ENCODE peak calls at places on chromosomes 1 and 21, in four cellular contexts. One of them, this sample, is unnamed.

GRCh38 chr1:231558711-231559205 is 30.3 kb downstream of the TSNAX start:
- DNase-seq in neuronal stem cell: no peak
- DNase-seq in AG04450: no peak
- DNase-seq in dorsolateral prefrontal cortex: no peak
- DNase-seq in this sample: no peak

GRCh38 chr1:221824025-221824424 is 82.1 kb upstream of the DUSP10 start:
- DNase-seq in neuronal stem cell: no peak
- DNase-seq in AG04450: no peak
- DNase-seq in dorsolateral prefrontal cortex: no peak
- DNase-seq in this sample: no peak

GRCh38 chr1:202018476-202019234 is 8.3 kb downstream of the ELF3 start:
- DNase-seq in neuronal stem cell: no peak
- DNase-seq in AG04450: no peak
- DNase-seq in dorsolateral prefrontal cortex: no peak
- DNase-seq in this sample: no peak

GRCh38 chr21:25872271-25872670 is 137.5 kb downstream of the GABPA start:
- DNase-seq in neuronal stem cell: no peak
- DNase-seq in AG04450: no peak
- DNase-seq in dorsolateral prefrontal cortex: no peak
- DNase-seq in this sample: peak; percentile 61

GRCh38 chr1:171781167-171781875 is at the start of gene METTL13:
- DNase-seq in dorsolateral prefrontal cortex: peak; percentile 99
- DNase-seq in neuronal stem cell: peak; percentile 98
- DNase-seq in AG04450: peak; percentile 98
- DNase-seq in this sample: peak; percentile 100

GRCh38 chr1:225919906-225920305 is 4.1 kb downstream of the PYCR2 start:
- DNase-seq in neuronal stem cell: no peak
- DNase-seq in AG04450: peak; percentile 42
- DNase-seq in dorsolateral prefrontal cortex: peak; percentile 89
- DNase-seq in this sample: no peak

GRCh38 chr1:2001773-2002411 is 1.7 kb downstream of the CFAP74 start:
- DNase-seq in dorsolateral prefrontal cortex: no peak
- DNase-seq in AG04450: no peak
- DNase-seq in neuronal stem cell: no peak
- DNase-seq in this sample: no peak

GRCh38 chr1:225454067-225454618 is 26.3 kb upstream of the LBR start:
- DNase-seq in AG04450: no peak
- DNase-seq in dorsolateral prefrontal cortex: no peak
- DNase-seq in neuronal stem cell: no peak
- DNase-seq in this sample: no peak

GRCh38 chr1:114342376-114342775 is 168.6 kb downstream of the TRIM33 start:
- DNase-seq in dorsolateral prefrontal cortex: no peak
- DNase-seq in neuronal stem cell: no peak
- DNase-seq in AG04450: no peak
- DNase-seq in this sample: no peak

GRCh38 chr1:21871943-21872342 is 59.9 kb downstream of the LDLRAD2 start:
- DNase-seq in dorsolateral prefrontal cortex: no peak
- DNase-seq in neuronal stem cell: no peak
- DNase-seq in AG04450: no peak
- DNase-seq in this sample: no peak

GRCh38 chr1:237864338-237865244 is 26.1 kb downstream of the ZP4 start:
- DNase-seq in dorsolateral prefrontal cortex: peak; percentile 71
- DNase-seq in AG04450: no peak
- DNase-seq in neuronal stem cell: peak; percentile 57
- DNase-seq in this sample: peak; percentile 81

GRCh38 chr1:197521118-197521739 is 253.2 kb downstream of the CRB1 start:
- DNase-seq in dorsolateral prefrontal cortex: no peak
- DNase-seq in neuronal stem cell: peak; percentile 36
- DNase-seq in AG04450: peak; percentile 8
- DNase-seq in this sample: no peak

GRCh38 chr1:89996415-89997110 is 1.7 kb downstream of the ZNF326 start:
- DNase-seq in neuronal stem cell: no peak
- DNase-seq in AG04450: no peak
- DNase-seq in dorsolateral prefrontal cortex: no peak
- DNase-seq in this sample: no peak

GRCh38 chr1:234839663-234840062 is 229.7 kb upstream of the IRF2BP2 start:
- DNase-seq in AG04450: no peak
- DNase-seq in neuronal stem cell: no peak
- DNase-seq in dorsolateral prefrontal cortex: no peak
- DNase-seq in this sample: no peak

GRCh38 chr1:174964261-174964984 is 35.3 kb upstream of the CACYBP start:
- DNase-seq in dorsolateral prefrontal cortex: no peak
- DNase-seq in AG04450: no peak
- DNase-seq in neuronal stem cell: no peak
- DNase-seq in this sample: no peak

GRCh38 chr1:185409763-185410528 is 92.9 kb upstream of the IVNS1ABP start:
- DNase-seq in dorsolateral prefrontal cortex: no peak
- DNase-seq in AG04450: no peak
- DNase-seq in neuronal stem cell: no peak
- DNase-seq in this sample: no peak

GRCh38 chr1:176959461-176959860 is 205.1 kb downstream of the ASTN1 start:
- DNase-seq in dorsolateral prefrontal cortex: no peak
- DNase-seq in neuronal stem cell: no peak
- DNase-seq in AG04450: no peak
- DNase-seq in this sample: no peak

GRCh38 chr1:47196622-47197021 is 6.8 kb upstream of the PDZK1IP1 start:
- DNase-seq in dorsolateral prefrontal cortex: peak; percentile 16
- DNase-seq in neuronal stem cell: no peak
- DNase-seq in AG04450: no peak
- DNase-seq in this sample: no peak

GRCh38 chr1:23867542-23867952 is 543 bp downstream of the FUCA1 start:
- DNase-seq in AG04450: no peak
- DNase-seq in dorsolateral prefrontal cortex: no peak
- DNase-seq in neuronal stem cell: no peak
- DNase-seq in this sample: no peak

GRCh38 chr1:8202182-8202905 is 115.6 kb upstream of the SLC45A1 start:
- DNase-seq in AG04450: peak; percentile 70
- DNase-seq in dorsolateral prefrontal cortex: peak; percentile 43
- DNase-seq in neuronal stem cell: no peak
- DNase-seq in this sample: peak; percentile 61

GRCh38 chr1:211336161-211336560 is 9.5 kb downstream of the TRAF5 start:
- DNase-seq in neuronal stem cell: no peak
- DNase-seq in dorsolateral prefrontal cortex: no peak
- DNase-seq in AG04450: no peak
- DNase-seq in this sample: no peak

GRCh38 chr1:211133393-211133840 is 531 bp downstream of the KCNH1 start:
- DNase-seq in dorsolateral prefrontal cortex: peak; percentile 47
- DNase-seq in neuronal stem cell: no peak
- DNase-seq in AG04450: no peak
- DNase-seq in this sample: peak; percentile 58

GRCh38 chr1:87673748-87674147 is 345.1 kb downstream of the LMO4 start:
- DNase-seq in neuronal stem cell: no peak
- DNase-seq in AG04450: no peak
- DNase-seq in dorsolateral prefrontal cortex: no peak
- DNase-seq in this sample: no peak

GRCh38 chr1:71660417-71660816 is 579.6 kb upstream of the ZRANB2 start:
- DNase-seq in AG04450: no peak
- DNase-seq in dorsolateral prefrontal cortex: no peak
- DNase-seq in neuronal stem cell: no peak
- DNase-seq in this sample: no peak

GRCh38 chr1:159207774-159208459 is 3.2 kb downstream of the ACKR1 start:
- DNase-seq in AG04450: no peak
- DNase-seq in dorsolateral prefrontal cortex: peak; percentile 60
- DNase-seq in neuronal stem cell: no peak
- DNase-seq in this sample: no peak

GRCh38 chr1:82704393-82704792 is 903.7 kb downstream of the ADGRL2 start:
- DNase-seq in neuronal stem cell: no peak
- DNase-seq in AG04450: no peak
- DNase-seq in dorsolateral prefrontal cortex: no peak
- DNase-seq in this sample: no peak

GRCh38 chr1:20400341-20401177 is 85.5 kb downstream of the CAMK2N1 start:
- DNase-seq in neuronal stem cell: no peak
- DNase-seq in dorsolateral prefrontal cortex: peak; percentile 53
- DNase-seq in AG04450: no peak
- DNase-seq in this sample: peak; percentile 24

GRCh38 chr1:208757846-208758245 is 513.7 kb upstream of the PLXNA2 start:
- DNase-seq in dorsolateral prefrontal cortex: no peak
- DNase-seq in neuronal stem cell: no peak
- DNase-seq in AG04450: no peak
- DNase-seq in this sample: no peak

GRCh38 chr21:36257657-36258056 is 62.3 kb upstream of the MORC3 start:
- DNase-seq in dorsolateral prefrontal cortex: no peak
- DNase-seq in neuronal stem cell: no peak
- DNase-seq in AG04450: no peak
- DNase-seq in this sample: no peak

GRCh38 chr1:165408518-165408917 is 36.4 kb downstream of the RXRG start:
- DNase-seq in neuronal stem cell: peak; percentile 29
- DNase-seq in dorsolateral prefrontal cortex: no peak
- DNase-seq in AG04450: no peak
- DNase-seq in this sample: peak; percentile 66

GRCh38 chr1:232316864-232317263 is 313.1 kb downstream of the SIPA1L2 start:
- DNase-seq in neuronal stem cell: no peak
- DNase-seq in dorsolateral prefrontal cortex: no peak
- DNase-seq in AG04450: no peak
- DNase-seq in this sample: no peak

GRCh38 chr1:232876506-232877360 is 71.5 kb downstream of the MAP10 start:
- DNase-seq in dorsolateral prefrontal cortex: no peak
- DNase-seq in AG04450: no peak
- DNase-seq in neuronal stem cell: no peak
- DNase-seq in this sample: no peak

GRCh38 chr1:110872745-110873435 is at the start of gene CD53:
- DNase-seq in neuronal stem cell: no peak
- DNase-seq in dorsolateral prefrontal cortex: no peak
- DNase-seq in AG04450: no peak
- DNase-seq in this sample: no peak

GRCh38 chr1:47180603-47181094 is 9.2 kb downstream of the PDZK1IP1 start:
- DNase-seq in dorsolateral prefrontal cortex: no peak
- DNase-seq in neuronal stem cell: no peak
- DNase-seq in AG04450: no peak
- DNase-seq in this sample: no peak

GRCh38 chr1:53376041-53376461 is 48.2 kb upstream of the LRP8 start:
- DNase-seq in dorsolateral prefrontal cortex: no peak
- DNase-seq in neuronal stem cell: no peak
- DNase-seq in AG04450: no peak
- DNase-seq in this sample: peak; percentile 39

DNA sequence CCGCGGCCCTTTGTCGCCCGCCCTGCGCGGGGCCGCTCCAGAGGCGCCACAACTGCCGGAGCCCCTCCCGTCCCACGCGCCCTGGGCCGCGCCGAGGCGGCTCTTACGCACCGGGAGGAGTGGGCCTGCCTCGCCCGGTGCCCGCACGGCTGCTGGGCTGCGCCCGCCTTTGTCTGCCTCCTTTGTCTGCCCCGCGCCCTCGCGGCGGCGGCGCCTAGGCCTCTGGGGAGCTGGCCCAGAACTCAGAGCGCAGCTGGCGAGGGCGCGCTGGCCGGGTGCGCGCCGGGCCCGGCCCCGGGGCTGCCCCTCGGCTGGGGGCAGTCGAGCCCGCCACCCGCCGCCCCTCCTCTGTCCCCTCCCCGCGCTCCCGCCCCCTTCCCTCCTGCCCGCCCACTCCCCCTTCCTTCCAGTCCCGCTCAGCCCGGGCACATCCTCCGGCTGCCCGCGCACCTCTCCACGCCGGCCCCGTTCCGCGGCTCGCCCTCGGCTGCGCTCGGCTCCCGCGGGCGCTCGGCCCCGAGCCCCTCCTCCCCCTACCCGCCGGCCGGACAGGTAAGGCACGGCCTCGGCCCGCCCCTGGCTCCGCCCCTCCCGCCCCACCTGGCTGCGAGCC is at the start of gene DRAXIN:
- DNase-seq in neuronal stem cell: peak; percentile 63
- DNase-seq in dorsolateral prefrontal cortex: no peak
- DNase-seq in AG04450: no peak
- DNase-seq in this sample: peak; percentile 88
- H3K27me3 ChIP-seq in neuronal stem cell: no peaks in the 10 kb centered on the region
- H3K27me3 ChIP-seq in dorsolateral prefrontal cortex: no peaks in the 10 kb centered on the region
- H3K27me3 ChIP-seq in AG04450: peaks cover 58% of the 10 kb centered on the region
- H3K27me3 ChIP-seq in this sample: no peaks in the 10 kb centered on the region

GRCh38 chr1:18633428-18634155 is 2.9 kb downstream of the PAX7 start:
- DNase-seq in dorsolateral prefrontal cortex: no peak
- DNase-seq in neuronal stem cell: no peak
- DNase-seq in AG04450: no peak
- DNase-seq in this sample: no peak
- H3K27me3 ChIP-seq in dorsolateral prefrontal cortex: peaks cover 30% of the 10 kb centered on the region
- H3K27me3 ChIP-seq in neuronal stem cell: peaks cover 97% of the 10 kb centered on the region
- H3K27me3 ChIP-seq in AG04450: peaks cover 94% of the 10 kb centered on the region
- H3K27me3 ChIP-seq in this sample: peaks cover 89% of the 10 kb centered on the region

GRCh38 chr1:37658486-37658885 is 23.8 kb upstream of the RSPO1 start:
- DNase-seq in neuronal stem cell: no peak
- DNase-seq in dorsolateral prefrontal cortex: no peak
- DNase-seq in AG04450: no peak
- DNase-seq in this sample: no peak

GRCh38 chr1:37655274-37655673 is 20.6 kb upstream of the RSPO1 start:
- DNase-seq in AG04450: no peak
- DNase-seq in dorsolateral prefrontal cortex: no peak
- DNase-seq in neuronal stem cell: no peak
- DNase-seq in this sample: no peak

GRCh38 chr1:37653906-37654305 is 19.2 kb upstream of the RSPO1 start:
- DNase-seq in AG04450: no peak
- DNase-seq in dorsolateral prefrontal cortex: no peak
- DNase-seq in neuronal stem cell: no peak
- DNase-seq in this sample: no peak

GRCh38 chr1:37657620-37658412 is 23.1 kb upstream of the RSPO1 start:
- DNase-seq in neuronal stem cell: no peak
- DNase-seq in dorsolateral prefrontal cortex: no peak
- DNase-seq in AG04450: no peak
- DNase-seq in this sample: no peak

GRCh38 chr1:37656881-37657280 is 22.2 kb upstream of the RSPO1 start:
- DNase-seq in neuronal stem cell: no peak
- DNase-seq in dorsolateral prefrontal cortex: no peak
- DNase-seq in AG04450: no peak
- DNase-seq in this sample: no peak
- H3K27me3 ChIP-seq in neuronal stem cell: peaks cover 65% of the 10 kb centered on the region
- H3K27me3 ChIP-seq in dorsolateral prefrontal cortex: no peaks in the 10 kb centered on the region
- H3K27me3 ChIP-seq in AG04450: peaks cover 17% of the 10 kb centered on the region
- H3K27me3 ChIP-seq in this sample: no peaks in the 10 kb centered on the region

DNA sequence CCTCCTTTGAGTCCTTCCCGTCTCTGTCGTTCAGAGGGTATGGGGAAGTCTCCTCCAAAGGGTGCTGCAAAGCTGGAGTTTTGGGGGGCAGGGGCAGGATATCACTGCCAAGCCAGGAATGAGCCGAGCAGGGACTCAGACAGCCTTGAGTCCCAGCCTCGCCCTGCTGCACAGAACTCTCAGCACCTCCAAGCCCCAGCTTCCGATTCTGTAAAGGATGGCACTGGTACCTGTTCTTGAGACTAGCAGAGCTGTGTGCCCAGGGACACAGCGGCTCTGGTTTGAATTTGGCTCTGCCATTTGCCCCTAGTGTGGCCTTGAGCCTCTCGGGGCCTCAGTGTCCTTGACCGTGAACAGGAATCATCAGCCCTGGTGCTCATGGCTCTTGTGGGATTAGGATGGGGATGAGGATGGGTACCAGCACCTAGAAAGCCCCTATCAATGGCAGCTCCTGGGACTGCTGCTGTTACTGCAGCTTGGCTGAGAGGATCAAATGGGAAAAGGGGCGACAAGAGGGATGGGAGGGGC is 1.5 kb upstream of the FBLIM1 start:
- DNase-seq in neuronal stem cell: no peak
- DNase-seq in dorsolateral prefrontal cortex: no peak
- DNase-seq in AG04450: no peak
- DNase-seq in this sample: no peak
- H3K27me3 ChIP-seq in neuronal stem cell: peaks cover 21% of the 10 kb centered on the region
- H3K27me3 ChIP-seq in dorsolateral prefrontal cortex: no peaks in the 10 kb centered on the region
- H3K27me3 ChIP-seq in AG04450: peaks cover 3% of the 10 kb centered on the region
- H3K27me3 ChIP-seq in this sample: no peaks in the 10 kb centered on the region

GRCh38 chr1:205477121-205477758 is 21.4 kb upstream of the BLACAT1 start:
- DNase-seq in AG04450: no peak
- DNase-seq in dorsolateral prefrontal cortex: no peak
- DNase-seq in neuronal stem cell: no peak
- DNase-seq in this sample: peak; percentile 76
- H3K27me3 ChIP-seq in AG04450: peaks cover 26% of the 10 kb centered on the region
- H3K27me3 ChIP-seq in dorsolateral prefrontal cortex: no peaks in the 10 kb centered on the region
- H3K27me3 ChIP-seq in neuronal stem cell: peaks cover 20% of the 10 kb centered on the region
- H3K27me3 ChIP-seq in this sample: no peaks in the 10 kb centered on the region

GRCh38 chr1:18354657-18355056 is 126.1 kb upstream of the KLHDC7A start:
- DNase-seq in AG04450: no peak
- DNase-seq in dorsolateral prefrontal cortex: no peak
- DNase-seq in neuronal stem cell: no peak
- DNase-seq in this sample: no peak
- H3K27me3 ChIP-seq in AG04450: peaks cover 4% of the 10 kb centered on the region
- H3K27me3 ChIP-seq in dorsolateral prefrontal cortex: no peaks in the 10 kb centered on the region
- H3K27me3 ChIP-seq in neuronal stem cell: no peaks in the 10 kb centered on the region
- H3K27me3 ChIP-seq in this sample: no peaks in the 10 kb centered on the region